ENCODE peak calls at places on chromosome 3, in four cellular contexts. One of them, this sample, is unnamed.

GRCh38 chr3:30644615-30645014 is 38.2 kb downstream of the TGFBR2 start:
- DNase-seq in AG10803: peak; percentile 85
- DNase-seq in upper lobe of right lung: no peak
- DNase-seq in OCI-LY7: peak; percentile 82
- DNase-seq in this sample: peak; percentile 60

GRCh38 chr3:184167786-184168185 is 6.9 kb upstream of the AP2M1 start:
- DNase-seq in AG10803: no peak
- DNase-seq in upper lobe of right lung: no peak
- DNase-seq in OCI-LY7: no peak
- DNase-seq in this sample: no peak

GRCh38 chr3:51311055-51311454 is 74.0 kb upstream of the MANF start:
- DNase-seq in AG10803: peak; percentile 36
- DNase-seq in upper lobe of right lung: no peak
- DNase-seq in OCI-LY7: peak; percentile 17
- DNase-seq in this sample: peak; percentile 7

GRCh38 chr3:104632947-104633346 is 733.8 kb upstream of the ALCAM start:
- DNase-seq in AG10803: no peak
- DNase-seq in upper lobe of right lung: no peak
- DNase-seq in OCI-LY7: no peak
- DNase-seq in this sample: no peak

GRCh38 chr3:187979543-187979942 is 174.4 kb upstream of the LPP start:
- DNase-seq in AG10803: no peak
- DNase-seq in upper lobe of right lung: no peak
- DNase-seq in OCI-LY7: peak; percentile 98
- DNase-seq in this sample: no peak

GRCh38 chr3:196193037-196193737 is 18.0 kb downstream of the ZDHHC19 start:
- DNase-seq in AG10803: no peak
- DNase-seq in upper lobe of right lung: no peak
- DNase-seq in OCI-LY7: no peak
- DNase-seq in this sample: no peak

GRCh38 chr3:67635257-67635656 is 19.2 kb downstream of the SUCLG2 start:
- DNase-seq in AG10803: peak; percentile 70
- DNase-seq in upper lobe of right lung: no peak
- DNase-seq in OCI-LY7: no peak
- DNase-seq in this sample: peak; percentile 88

GRCh38 chr3:126266850-126267168 is 86.4 kb upstream of the ALDH1L1 start:
- DNase-seq in AG10803: no peak
- DNase-seq in upper lobe of right lung: no peak
- DNase-seq in OCI-LY7: no peak
- DNase-seq in this sample: no peak

GRCh38 chr3:72810659-72811434 is 37.4 kb downstream of the SHQ1 start:
- DNase-seq in AG10803: peak; percentile 59
- DNase-seq in upper lobe of right lung: no peak
- DNase-seq in OCI-LY7: no peak
- DNase-seq in this sample: no peak

GRCh38 chr3:50138266-50139230 is 16.6 kb upstream of the SEMA3F start:
- DNase-seq in AG10803: no peak
- DNase-seq in upper lobe of right lung: no peak
- DNase-seq in OCI-LY7: no peak
- DNase-seq in this sample: peak; percentile 57

GRCh38 chr3:12476238-12476897 is 7.9 kb upstream of the TSEN2 start:
- DNase-seq in AG10803: peak; percentile 53
- DNase-seq in upper lobe of right lung: no peak
- DNase-seq in OCI-LY7: no peak
- DNase-seq in this sample: peak; percentile 80

GRCh38 chr3:178382388-178383061 is 153.7 kb upstream of the KCNMB2 start:
- DNase-seq in AG10803: peak; percentile 98
- DNase-seq in upper lobe of right lung: no peak
- DNase-seq in OCI-LY7: no peak
- DNase-seq in this sample: peak; percentile 95

GRCh38 chr3:31754575-31755278 is 222.0 kb downstream of the STT3B start:
- DNase-seq in AG10803: no peak
- DNase-seq in upper lobe of right lung: no peak
- DNase-seq in OCI-LY7: no peak
- DNase-seq in this sample: no peak

GRCh38 chr3:138946554-138947302 is at the start of the genes FOXL2 and FOXL2NB:
- DNase-seq in AG10803: peak; percentile 90
- DNase-seq in upper lobe of right lung: no peak
- DNase-seq in OCI-LY7: no peak
- DNase-seq in this sample: peak; percentile 72

GRCh38 chr3:150798122-150798618 is 35.2 kb upstream of the SIAH2 start:
- DNase-seq in AG10803: no peak
- DNase-seq in upper lobe of right lung: no peak
- DNase-seq in OCI-LY7: no peak
- DNase-seq in this sample: no peak

GRCh38 chr3:114730397-114730796 is 416.7 kb downstream of the ZBTB20 start:
- DNase-seq in AG10803: no peak
- DNase-seq in upper lobe of right lung: no peak
- DNase-seq in OCI-LY7: no peak
- DNase-seq in this sample: no peak

GRCh38 chr3:160401301-160402095 is 2.0 kb downstream of the SMC4 start:
- DNase-seq in AG10803: peak; percentile 62
- DNase-seq in upper lobe of right lung: no peak
- DNase-seq in OCI-LY7: peak; percentile 39
- DNase-seq in this sample: peak; percentile 66

GRCh38 chr3:128847631-128848370 is 31.6 kb upstream of the ACAD9 start:
- DNase-seq in AG10803: no peak
- DNase-seq in upper lobe of right lung: no peak
- DNase-seq in OCI-LY7: no peak
- DNase-seq in this sample: no peak

GRCh38 chr3:9067352-9067975 is 104.2 kb upstream of the RAD18 start:
- DNase-seq in AG10803: peak; percentile 72
- DNase-seq in upper lobe of right lung: no peak
- DNase-seq in OCI-LY7: peak; percentile 52
- DNase-seq in this sample: peak; percentile 45

GRCh38 chr3:138184994-138185393 is 2.1 kb upstream of the ARMC8 start:
- DNase-seq in AG10803: no peak
- DNase-seq in upper lobe of right lung: no peak
- DNase-seq in OCI-LY7: no peak
- DNase-seq in this sample: peak; percentile 63

GRCh38 chr3:132318451-132318850 is 1.2 kb downstream of the ACP3 start:
- DNase-seq in AG10803: no peak
- DNase-seq in upper lobe of right lung: no peak
- DNase-seq in OCI-LY7: no peak
- DNase-seq in this sample: peak; percentile 39

GRCh38 chr3:171878441-171879225 is 35.5 kb downstream of the TMEM212 start:
- DNase-seq in AG10803: peak; percentile 89
- DNase-seq in upper lobe of right lung: no peak
- DNase-seq in OCI-LY7: no peak
- DNase-seq in this sample: no peak

GRCh38 chr3:136350132-136350531 is 100.0 kb downstream of the PCCB start:
- DNase-seq in AG10803: peak; percentile 98
- DNase-seq in upper lobe of right lung: no peak
- DNase-seq in OCI-LY7: no peak
- DNase-seq in this sample: peak; percentile 83

GRCh38 chr3:73558399-73559075 is 66.2 kb downstream of the PDZRN3 start:
- DNase-seq in AG10803: peak; percentile 23
- DNase-seq in upper lobe of right lung: no peak
- DNase-seq in OCI-LY7: no peak
- DNase-seq in this sample: peak; percentile 69

GRCh38 chr3:50405249-50405648 is 45.9 kb upstream of the TMEM115 start:
- DNase-seq in AG10803: no peak
- DNase-seq in upper lobe of right lung: no peak
- DNase-seq in OCI-LY7: peak; percentile 34
- DNase-seq in this sample: peak; percentile 26

GRCh38 chr3:128170866-128171516 is 17.7 kb downstream of the EEFSEC start:
- DNase-seq in AG10803: peak; percentile 84
- DNase-seq in upper lobe of right lung: no peak
- DNase-seq in OCI-LY7: peak; percentile 23
- DNase-seq in this sample: peak; percentile 83

GRCh38 chr3:38650248-38650940 is 907 bp upstream of the SCN5A start:
- DNase-seq in AG10803: no peak
- DNase-seq in upper lobe of right lung: peak; percentile 52
- DNase-seq in OCI-LY7: no peak
- DNase-seq in this sample: no peak

GRCh38 chr3:56954125-56954524 is 106.3 kb upstream of the SPATA12 start:
- DNase-seq in AG10803: peak; percentile 6
- DNase-seq in upper lobe of right lung: no peak
- DNase-seq in OCI-LY7: no peak
- DNase-seq in this sample: no peak

GRCh38 chr3:71744738-71745137 is 8.9 kb upstream of the GPR27 start:
- DNase-seq in AG10803: no peak
- DNase-seq in upper lobe of right lung: no peak
- DNase-seq in OCI-LY7: no peak
- DNase-seq in this sample: no peak

GRCh38 chr3:109642042-109642441 is 304.7 kb upstream of the DPPA4 start:
- DNase-seq in AG10803: no peak
- DNase-seq in upper lobe of right lung: no peak
- DNase-seq in OCI-LY7: no peak
- DNase-seq in this sample: no peak

GRCh38 chr3:150408232-150409124 is at the start of gene TSC22D2:
- DNase-seq in AG10803: peak; percentile 95
- DNase-seq in upper lobe of right lung: peak; percentile 96
- DNase-seq in OCI-LY7: peak; percentile 93
- DNase-seq in this sample: peak; percentile 95

GRCh38 chr3:48428863-48429415 is 947 bp downstream of the PLXNB1 start:
- DNase-seq in AG10803: no peak
- DNase-seq in upper lobe of right lung: peak; percentile 76
- DNase-seq in OCI-LY7: no peak
- DNase-seq in this sample: no peak

GRCh38 chr3:94184781-94185180 is 121.9 kb downstream of the NSUN3 start:
- DNase-seq in AG10803: peak; percentile 2
- DNase-seq in upper lobe of right lung: no peak
- DNase-seq in OCI-LY7: no peak
- DNase-seq in this sample: no peak

GRCh38 chr3:171812811-171813210 is 2.5 kb upstream of the PLD1 start:
- DNase-seq in AG10803: no peak
- DNase-seq in upper lobe of right lung: no peak
- DNase-seq in OCI-LY7: no peak
- DNase-seq in this sample: peak; percentile 45

GRCh38 chr3:140523600-140523999 is 154.3 kb upstream of the TRIM42 start:
- DNase-seq in AG10803: no peak
- DNase-seq in upper lobe of right lung: no peak
- DNase-seq in OCI-LY7: no peak
- DNase-seq in this sample: no peak